ENCODE peak calls at places on chromosomes 6 and 20, in nine cellular contexts. F is DMS153; G is stimulated activated CD4-positive, alpha-beta T cell treated with anti-CD3 and anti-CD28 coated beads, TNF-alpha, amount 100 ng/mL, for 48 hours; U is left kidney; M is ELF-1; R is NCI-H2171 treated with DMSO at 0.1 percent for 48 hours; S is cardiac septum; J is fibroblast of lung; Q is fibroblast of the aortic adventitia. Y is an unnamed sample.

GRCh38 chr6:43848992-43849391 is 79.0 kb downstream of the VEGFA start:
- DNase-seq in S (no peak), U (no peak), R (no peak), J (no peak), M (no peak), G (no peak), F (no peak), Q (no peak), Y (no peak)

GRCh38 chr6:155327326-155328073 is 13.2 kb upstream of the TFB1M start:
- DNase-seq in U (peak), J (peak), F (no peak), G (peak), Q (peak), R (peak), S (no peak), M (peak), Y (no peak)

GRCh38 chr6:163311830-163312229 is 102.7 kb upstream of the QKI start:
- DNase-seq in G (no peak), J (peak), F (no peak), U (no peak), Q (no peak), R (no peak), S (no peak), M (no peak), Y (no peak)

GRCh38 chr6:132445201-132445951 is 44.1 kb upstream of the MOXD1 start:
- DNase-seq in Q (peak), F (no peak), S (no peak), M (no peak), R (no peak), U (no peak), G (no peak), J (peak), Y (no peak)

GRCh38 chr6:158799051-158799792 is 19.9 kb downstream of the EZR start:
- DNase-seq in G (no peak), F (peak), S (no peak), Q (peak), M (no peak), J (peak), R (peak), U (peak), Y (no peak)

GRCh38 chr6:45922728-45923351 is 92.8 kb downstream of the CLIC5 start:
- DNase-seq in J (peak), S (peak), U (peak), M (peak), F (peak), R (no peak), G (peak), Q (peak), Y (no peak)

GRCh38 chr6:81216668-81217067 is 535.8 kb downstream of the TENT5A start:
- DNase-seq in M (no peak), F (no peak), S (no peak), U (no peak), Q (peak), G (no peak), J (no peak), R (no peak), Y (no peak)

GRCh38 chr6:169650241-169650958 is 51.4 kb downstream of the WDR27 start:
- DNase-seq in M (no peak), J (no peak), U (no peak), Q (no peak), S (no peak), G (no peak), R (no peak), F (no peak), Y (no peak)

GRCh38 chr6:112396221-112396620 is 49.1 kb downstream of the RFPL4B start:
- DNase-seq in Q (no peak), M (no peak), F (no peak), U (no peak), S (no peak), R (no peak), J (no peak), G (no peak), Y (no peak)

GRCh38 chr6:38271081-38271480 is 368.6 kb downstream of the BTBD9 start:
- DNase-seq in S (no peak), M (no peak), F (no peak), Q (peak), U (no peak), G (no peak), J (peak), R (no peak), Y (no peak)

GRCh38 chr6:14728396-14729024 is 517.4 kb upstream of the JARID2 start:
- DNase-seq in J (peak), U (no peak), Q (peak), R (peak), G (no peak), F (no peak), M (no peak), S (no peak), Y (no peak)

GRCh38 chr6:70669133-70669532 is 1.4 kb downstream of the SMAP1 start:
- DNase-seq in J (peak), R (peak), F (no peak), Q (peak), M (no peak), U (no peak), S (no peak), G (no peak), Y (no peak)

GRCh38 chr20:45812157-45813005 is at the start of gene UBE2C:
- DNase-seq in J (peak), U (peak), M (peak), S (peak), R (peak), Q (peak), G (peak), F (peak), Y (peak)

GRCh38 chr20:46057856-46058655 is 29.0 kb downstream of the SLC12A5 start:
- DNase-seq in M (peak), F (peak), J (peak), S (peak), U (peak), Q (peak), R (no peak), G (no peak), Y (no peak)

GRCh38 chr6:17861361-17861760 is 126.1 kb downstream of the KIF13A start:
- DNase-seq in M (no peak), G (no peak), Q (no peak), S (no peak), R (no peak), U (no peak), J (no peak), F (no peak), Y (no peak)

GRCh38 chr6:18207949-18208348 is 52.7 kb downstream of the KDM1B start:
- DNase-seq in Q (no peak), J (no peak), S (no peak), U (no peak), G (no peak), M (no peak), R (peak), F (peak), Y (no peak)

GRCh38 chr6:160519603-160520042 is 144.5 kb downstream of the LPA start:
- DNase-seq in U (no peak), J (no peak), R (no peak), S (no peak), M (peak), F (no peak), G (peak), Q (no peak), Y (no peak)